ENCODE peak calls at places on chromosomes 11 and 22, in nine cellular contexts. One of them, this sample, is unnamed.

GRCh38 chr11:32435152-32435480 is 223 bp downstream of the WT1 start:
- DNase-seq in foreskin fibroblast: no peak
- DNase-seq in GM12865: no peak
- DNase-seq in HEK293T: no peak
- DNase-seq in NCI-H1105: no peak
- DNase-seq in dermis microvascular lymphatic vessel endothelial cell: no peak
- DNase-seq in ovary: no peak
- DNase-seq in NCI-H2081: no peak
- DNase-seq in activated gamma-delta T cell treated with Interleukin-2 at 50 U/mL for 16 hours: no peak
- DNase-seq in this sample: no peak

GRCh38 chr11:19767691-19768151 is 55.1 kb downstream of the NAV2 start:
- DNase-seq in dermis microvascular lymphatic vessel endothelial cell: peak; percentile 35
- DNase-seq in NCI-H1105: no peak
- DNase-seq in ovary: no peak
- DNase-seq in foreskin fibroblast: no peak
- DNase-seq in NCI-H2081: no peak
- DNase-seq in GM12865: no peak
- DNase-seq in activated gamma-delta T cell treated with Interleukin-2 at 50 U/mL for 16 hours: no peak
- DNase-seq in HEK293T: no peak
- DNase-seq in this sample: no peak

GRCh38 chr11:61121917-61122316 is 19.6 kb downstream of the CD5 start:
- DNase-seq in dermis microvascular lymphatic vessel endothelial cell: no peak
- DNase-seq in NCI-H2081: no peak
- DNase-seq in activated gamma-delta T cell treated with Interleukin-2 at 50 U/mL for 16 hours: no peak
- DNase-seq in HEK293T: no peak
- DNase-seq in NCI-H1105: no peak
- DNase-seq in GM12865: no peak
- DNase-seq in ovary: no peak
- DNase-seq in foreskin fibroblast: no peak
- DNase-seq in this sample: no peak

GRCh38 chr11:129394709-129395108 is 19.1 kb downstream of the BARX2 start:
- DNase-seq in dermis microvascular lymphatic vessel endothelial cell: no peak
- DNase-seq in HEK293T: no peak
- DNase-seq in ovary: no peak
- DNase-seq in foreskin fibroblast: no peak
- DNase-seq in NCI-H2081: no peak
- DNase-seq in activated gamma-delta T cell treated with Interleukin-2 at 50 U/mL for 16 hours: no peak
- DNase-seq in GM12865: no peak
- DNase-seq in NCI-H1105: no peak
- DNase-seq in this sample: no peak

GRCh38 chr11:47688101-47688500 is 27.1 kb downstream of the AGBL2 start:
- DNase-seq in GM12865: no peak
- DNase-seq in activated gamma-delta T cell treated with Interleukin-2 at 50 U/mL for 16 hours: no peak
- DNase-seq in NCI-H1105: no peak
- DNase-seq in dermis microvascular lymphatic vessel endothelial cell: no peak
- DNase-seq in NCI-H2081: no peak
- DNase-seq in HEK293T: no peak
- DNase-seq in foreskin fibroblast: no peak
- DNase-seq in ovary: no peak
- DNase-seq in this sample: no peak

GRCh38 chr11:69165775-69166174 is 10.0 kb downstream of the SMIM38 start:
- DNase-seq in foreskin fibroblast: no peak
- DNase-seq in NCI-H2081: no peak
- DNase-seq in activated gamma-delta T cell treated with Interleukin-2 at 50 U/mL for 16 hours: no peak
- DNase-seq in GM12865: no peak
- DNase-seq in dermis microvascular lymphatic vessel endothelial cell: no peak
- DNase-seq in ovary: no peak
- DNase-seq in HEK293T: no peak
- DNase-seq in NCI-H1105: no peak
- DNase-seq in this sample: no peak

GRCh38 chr22:29458551-29458950 is 20.2 kb downstream of the RFPL1 start:
- DNase-seq in NCI-H2081: no peak
- DNase-seq in HEK293T: no peak
- DNase-seq in ovary: no peak
- DNase-seq in foreskin fibroblast: peak; percentile 21
- DNase-seq in dermis microvascular lymphatic vessel endothelial cell: no peak
- DNase-seq in activated gamma-delta T cell treated with Interleukin-2 at 50 U/mL for 16 hours: no peak
- DNase-seq in NCI-H1105: no peak
- DNase-seq in GM12865: no peak
- DNase-seq in this sample: no peak

GRCh38 chr22:42316988-42317387 is 46.5 kb upstream of the TCF20 start:
- DNase-seq in NCI-H2081: no peak
- DNase-seq in activated gamma-delta T cell treated with Interleukin-2 at 50 U/mL for 16 hours: no peak
- DNase-seq in HEK293T: no peak
- DNase-seq in NCI-H1105: no peak
- DNase-seq in dermis microvascular lymphatic vessel endothelial cell: no peak
- DNase-seq in foreskin fibroblast: peak; percentile 36
- DNase-seq in GM12865: peak; percentile 26
- DNase-seq in ovary: no peak
- DNase-seq in this sample: no peak

GRCh38 chr11:24509114-24509513 is 12.3 kb downstream of the LUZP2 start:
- DNase-seq in ovary: no peak
- DNase-seq in NCI-H2081: no peak
- DNase-seq in activated gamma-delta T cell treated with Interleukin-2 at 50 U/mL for 16 hours: no peak
- DNase-seq in NCI-H1105: no peak
- DNase-seq in dermis microvascular lymphatic vessel endothelial cell: peak; percentile 2
- DNase-seq in foreskin fibroblast: no peak
- DNase-seq in HEK293T: no peak
- DNase-seq in GM12865: no peak
- DNase-seq in this sample: no peak

GRCh38 chr11:72078477-72078876 is 1.9 kb downstream of the NUMA1 start:
- DNase-seq in HEK293T: no peak
- DNase-seq in activated gamma-delta T cell treated with Interleukin-2 at 50 U/mL for 16 hours: no peak
- DNase-seq in ovary: no peak
- DNase-seq in NCI-H2081: no peak
- DNase-seq in foreskin fibroblast: no peak
- DNase-seq in GM12865: no peak
- DNase-seq in dermis microvascular lymphatic vessel endothelial cell: no peak
- DNase-seq in NCI-H1105: no peak
- DNase-seq in this sample: no peak

GRCh38 chr22:37559901-37560681 is at the start of gene CDC42EP1:
- DNase-seq in foreskin fibroblast: peak; percentile 83
- DNase-seq in ovary: peak; percentile 78
- DNase-seq in activated gamma-delta T cell treated with Interleukin-2 at 50 U/mL for 16 hours: no peak
- DNase-seq in NCI-H2081: no peak
- DNase-seq in HEK293T: peak; percentile 77
- DNase-seq in dermis microvascular lymphatic vessel endothelial cell: peak; percentile 54
- DNase-seq in NCI-H1105: no peak
- DNase-seq in GM12865: no peak
- DNase-seq in this sample: no peak

GRCh38 chr22:50105529-50106100 is 15.8 kb downstream of the MOV10L1 start:
- DNase-seq in foreskin fibroblast: peak; percentile 53
- DNase-seq in ovary: no peak
- DNase-seq in NCI-H2081: no peak
- DNase-seq in dermis microvascular lymphatic vessel endothelial cell: peak; percentile 85
- DNase-seq in GM12865: peak; percentile 77
- DNase-seq in HEK293T: peak; percentile 20
- DNase-seq in activated gamma-delta T cell treated with Interleukin-2 at 50 U/mL for 16 hours: no peak
- DNase-seq in NCI-H1105: no peak
- DNase-seq in this sample: no peak

GRCh38 chr11:127230392-127230791 is 229.8 kb upstream of the KIRREL3 start:
- DNase-seq in foreskin fibroblast: no peak
- DNase-seq in HEK293T: no peak
- DNase-seq in NCI-H2081: no peak
- DNase-seq in ovary: no peak
- DNase-seq in NCI-H1105: no peak
- DNase-seq in activated gamma-delta T cell treated with Interleukin-2 at 50 U/mL for 16 hours: no peak
- DNase-seq in GM12865: no peak
- DNase-seq in dermis microvascular lymphatic vessel endothelial cell: no peak
- DNase-seq in this sample: no peak

GRCh38 chr11:109914809-109915653 is 178.2 kb upstream of the ZC3H12C start:
- DNase-seq in HEK293T: no peak
- DNase-seq in NCI-H2081: no peak
- DNase-seq in activated gamma-delta T cell treated with Interleukin-2 at 50 U/mL for 16 hours: no peak
- DNase-seq in GM12865: no peak
- DNase-seq in foreskin fibroblast: peak; percentile 36
- DNase-seq in dermis microvascular lymphatic vessel endothelial cell: peak; percentile 91
- DNase-seq in NCI-H1105: no peak
- DNase-seq in ovary: no peak
- DNase-seq in this sample: no peak